ENCODE peak calls at places on chromosomes 1 and 21, in six cellular contexts. D is gastrocnemius medialis; Y is breast epithelium; L is CD4-positive, alpha-beta memory T cell; Q is stomach; J is trophoblast cell. U is an unnamed sample. For H3K9me3, the result is how much of the 10 kb centered on the place peaks cover.

GRCh38 chr1:152758636-152759035 is 811 bp downstream of the KPRP start:
- DNase-seq in Y (no peak), J (no peak), Q (no peak), D (no peak), L (no peak), U (no peak)

GRCh38 chr1:165629848-165630628 is 996 bp upstream of the MGST3 start:
- DNase-seq in Y (no peak), Q (no peak), L (no peak), J (no peak), D (peak), U (no peak)

GRCh38 chr1:66633128-66633527 is 99.2 kb downstream of the SGIP1 start:
- DNase-seq in Y (no peak), Q (no peak), J (no peak), D (no peak), L (no peak), U (no peak)

GRCh38 chr1:31436596-31437432 is 23.8 kb downstream of the SERINC2 start:
- DNase-seq in Q (no peak), D (no peak), Y (no peak), L (no peak), J (no peak), U (no peak)

GRCh38 chr1:20496241-20496661 is 10.2 kb upstream of the CAMK2N1 start:
- DNase-seq in Q (no peak), D (no peak), Y (no peak), L (no peak), J (peak), U (no peak)

GRCh38 chr1:32249831-32250525 is 1.1 kb upstream of the LCK start:
- DNase-seq in Q (peak), D (no peak), L (peak), Y (no peak), J (no peak), U (no peak)

GRCh38 chr1:18575620-18576019 is 55.0 kb upstream of the PAX7 start:
- DNase-seq in Y (no peak), L (peak), Q (peak), D (no peak), J (peak), U (no peak)

GRCh38 chr1:198234511-198235251 is 77.9 kb downstream of the NEK7 start:
- DNase-seq in J (no peak), L (no peak), Q (no peak), D (no peak), Y (no peak), U (no peak)

GRCh38 chr1:160366731-160367515 is at the start of gene NHLH1:
- DNase-seq in D (no peak), L (no peak), Y (no peak), J (no peak), Q (no peak), U (no peak)

GRCh38 chr21:37829447-37829846 is 86.8 kb downstream of the KCNJ6 start:
- DNase-seq in Y (no peak), L (no peak), J (peak), D (no peak), Q (peak), U (no peak)

GRCh38 chr1:116711061-116711582 is 43.1 kb upstream of the CD2 start:
- DNase-seq in J (no peak), L (no peak), Y (no peak), Q (no peak), D (no peak), U (no peak)

GRCh38 chr1:181592261-181592859 is 109.0 kb downstream of the CACNA1E start:
- DNase-seq in Y (no peak), D (no peak), Q (no peak), J (no peak), L (no peak), U (no peak)

GRCh38 chr1:185670187-185670627 is 64.0 kb upstream of the HMCN1 start:
- DNase-seq in Y (no peak), L (peak), D (no peak), Q (peak), J (peak), U (no peak)

GRCh38 chr1:82934069-82934468 is 1064.9 kb downstream of the TTLL7 start:
- DNase-seq in Q (no peak), J (no peak), Y (no peak), L (no peak), D (no peak), U (no peak)

GRCh38 chr1:121483961-121484424 is 299.2 kb downstream of the SRGAP2C start:
- DNase-seq in J (peak), L (no peak), Q (no peak), Y (no peak), D (no peak), U (no peak)

GRCh38 chr1:247270003-247270402 is 14.1 kb downstream of the VN1R5 start:
- DNase-seq in Y (no peak), L (no peak), Q (no peak), J (no peak), D (no peak), U (no peak)

GRCh38 chr1:18103788-18104421 is 3.7 kb upstream of the IGSF21 start:
- DNase-seq in L (no peak), J (no peak), D (no peak), Q (no peak), Y (no peak), U (no peak)

GRCh38 chr1:77347646-77348045 is 65.8 kb downstream of the AK5 start:
- DNase-seq in J (peak), D (no peak), Q (no peak), Y (no peak), L (no peak), U (no peak)

GRCh38 chr1:5750186-5751170 is 241.7 kb downstream of the NPHP4 start:
- DNase-seq in D (no peak), Y (peak), L (no peak), J (no peak), Q (no peak), U (no peak)

GRCh38 chr21:31733521-31734149 is 1.7 kb upstream of the SCAF4 start:
- DNase-seq in J (no peak), Q (no peak), D (no peak), Y (no peak), L (no peak), U (no peak)

GRCh38 chr1:100358210-100358609 is 5.9 kb downstream of the CDC14A start:
- DNase-seq in Q (no peak), Y (no peak), J (no peak), D (no peak), L (no peak), U (no peak)

DNA sequence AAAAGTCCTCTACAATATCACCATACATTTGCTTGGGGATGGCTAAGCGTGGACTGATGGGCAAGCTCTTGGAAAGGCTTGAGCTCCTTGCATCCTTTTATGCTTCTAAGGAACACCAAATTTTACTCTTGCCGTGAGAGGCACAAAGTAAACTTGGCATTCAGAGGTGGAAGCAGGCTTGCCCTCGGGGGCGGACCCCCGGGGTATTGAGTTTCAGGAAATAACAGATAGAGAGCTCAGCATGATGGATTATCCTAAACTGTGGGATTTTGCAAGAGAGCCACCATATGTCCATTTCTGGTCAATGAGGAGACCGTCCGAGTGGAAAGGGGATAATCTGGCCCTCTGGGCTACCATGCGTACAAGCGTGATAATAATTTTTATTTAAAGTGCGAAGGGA is 14.0 kb downstream of the IFI16 start:
- DNase-seq in J (no peak), D (no peak), Y (no peak), Q (no peak), L (no peak), U (no peak)
- H3K9me3 ChIP-seq in J (under half), D (under half), Y (under half), Q (under half), L (under half), U (under half)

DNA sequence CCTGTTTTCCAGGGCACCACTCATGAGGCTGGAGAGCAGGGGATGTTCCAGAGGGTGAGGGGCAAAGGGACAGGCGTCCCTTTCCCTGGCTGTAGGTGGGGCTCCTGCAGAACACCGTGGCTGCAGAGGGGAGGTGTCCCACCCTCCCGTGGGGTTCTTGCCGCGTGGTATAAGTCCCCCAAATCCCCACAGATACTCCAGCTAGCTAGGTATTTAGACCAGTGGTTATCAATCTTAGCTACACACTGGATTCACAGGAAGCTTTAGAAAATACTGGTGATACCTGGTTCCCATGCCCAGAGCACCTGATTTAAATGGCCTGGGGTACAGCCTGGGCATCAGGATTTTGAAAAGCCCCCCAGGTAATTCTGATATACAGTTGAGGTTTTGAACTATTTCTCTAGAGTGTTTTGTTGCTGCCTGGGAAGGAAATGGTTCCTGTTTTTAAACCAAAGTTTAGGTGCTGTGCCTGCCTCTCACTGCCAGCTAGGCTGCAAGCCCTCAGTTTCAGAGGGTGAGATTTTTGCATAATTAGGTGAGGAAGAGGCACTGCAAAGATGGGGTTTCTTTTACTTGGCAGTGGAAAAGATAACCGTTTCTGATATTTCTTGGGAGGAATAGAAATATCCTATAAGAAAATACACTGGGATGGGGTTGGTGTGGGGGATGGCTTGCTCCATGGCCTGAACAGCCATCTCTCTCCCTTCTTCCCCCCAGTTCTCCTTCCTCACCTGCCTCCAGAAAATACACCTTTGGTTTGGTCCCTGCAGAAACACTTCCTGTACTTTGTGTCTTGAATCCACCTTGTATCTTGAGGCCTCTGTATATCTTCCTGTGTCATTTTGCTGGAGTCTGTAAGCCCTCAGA is 51.7 kb downstream of the RASSF5 start:
- DNase-seq in J (no peak), Q (no peak), L (no peak), Y (no peak), D (no peak), U (no peak)
- H3K27ac ChIP-seq in J (no peak), Q (peak), L (peak), Y (peak), D (no peak), U (peak)

DNA sequence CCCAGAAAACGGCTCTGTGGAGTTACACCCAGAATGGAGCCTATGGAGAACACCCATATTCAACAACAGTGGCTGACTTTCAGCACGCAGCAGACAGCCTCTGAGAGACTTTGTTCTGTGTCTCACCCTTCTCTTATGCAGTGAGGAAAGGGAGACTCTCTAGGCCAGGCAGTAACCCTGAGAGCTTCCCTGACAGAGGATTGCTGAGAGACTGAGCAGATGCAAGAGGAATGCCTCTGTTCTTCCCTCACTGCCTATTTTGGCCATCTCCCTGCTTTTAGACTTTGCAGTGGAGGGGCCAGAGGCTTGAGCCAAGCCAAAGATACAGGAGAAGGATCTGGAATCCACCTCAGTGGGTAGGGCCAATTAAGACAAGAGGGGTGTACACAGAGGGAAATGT is 41.8 kb upstream of the SLC16A1 start:
- DNase-seq in Y (no peak), J (no peak), L (no peak), Q (no peak), D (no peak), U (no peak)
- H3K9me3 ChIP-seq in Y (under half), J (under half), L (under half), Q (under half), D (under half), U (under half)

DNA sequence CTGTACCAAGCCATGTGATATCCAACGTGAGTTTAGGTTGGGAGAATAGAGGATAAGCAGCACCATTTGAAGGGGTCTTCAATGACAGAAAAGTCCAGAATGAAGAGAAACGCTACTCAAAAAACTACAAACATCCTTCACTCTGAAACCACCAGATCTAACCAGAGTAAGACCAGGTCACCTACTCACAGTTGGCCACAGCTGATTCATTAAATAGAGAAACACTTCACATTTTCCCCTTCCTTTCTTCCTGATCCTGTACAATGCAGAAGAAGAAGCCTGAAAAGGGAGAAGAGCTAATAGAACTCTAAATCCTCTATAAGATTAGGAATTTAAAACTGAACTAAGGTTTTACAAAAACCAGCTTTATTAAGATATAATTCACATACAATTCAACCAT is 19.4 kb upstream of the SETDB1 start:
- DNase-seq in Q (no peak), J (no peak), D (no peak), L (no peak), Y (no peak), U (no peak)
- H3K27ac ChIP-seq in Q (no peak), J (no peak), D (no peak), L (no peak), Y (no peak), U (no peak)

GRCh38 chr1:203096566-203096965 is 10.8 kb upstream of the MYOG start:
- DNase-seq in L (no peak), Y (no peak), Q (peak), D (no peak), J (no peak), U (no peak)

GRCh38 chr1:203095061-203095690 is 9.4 kb upstream of the MYOG start:
- DNase-seq in D (no peak), L (no peak), Y (no peak), Q (no peak), J (no peak), U (no peak)

GRCh38 chr1:203099121-203099520 is 13.3 kb upstream of the MYOG start:
- DNase-seq in Y (no peak), Q (peak), J (peak), D (no peak), L (no peak), U (no peak)

GRCh38 chr1:203099760-203100159 is 13.9 kb upstream of the MYOG start:
- DNase-seq in J (peak), Y (no peak), Q (peak), L (no peak), D (no peak), U (no peak)

GRCh38 chr1:203097001-203097400 is 11.2 kb upstream of the MYOG start:
- DNase-seq in Q (no peak), L (no peak), J (no peak), Y (no peak), D (no peak), U (no peak)
- H3K9me3 ChIP-seq in Q (under half), L (under half), J (under half), Y (under half), D (under half), U (under half)

DNA sequence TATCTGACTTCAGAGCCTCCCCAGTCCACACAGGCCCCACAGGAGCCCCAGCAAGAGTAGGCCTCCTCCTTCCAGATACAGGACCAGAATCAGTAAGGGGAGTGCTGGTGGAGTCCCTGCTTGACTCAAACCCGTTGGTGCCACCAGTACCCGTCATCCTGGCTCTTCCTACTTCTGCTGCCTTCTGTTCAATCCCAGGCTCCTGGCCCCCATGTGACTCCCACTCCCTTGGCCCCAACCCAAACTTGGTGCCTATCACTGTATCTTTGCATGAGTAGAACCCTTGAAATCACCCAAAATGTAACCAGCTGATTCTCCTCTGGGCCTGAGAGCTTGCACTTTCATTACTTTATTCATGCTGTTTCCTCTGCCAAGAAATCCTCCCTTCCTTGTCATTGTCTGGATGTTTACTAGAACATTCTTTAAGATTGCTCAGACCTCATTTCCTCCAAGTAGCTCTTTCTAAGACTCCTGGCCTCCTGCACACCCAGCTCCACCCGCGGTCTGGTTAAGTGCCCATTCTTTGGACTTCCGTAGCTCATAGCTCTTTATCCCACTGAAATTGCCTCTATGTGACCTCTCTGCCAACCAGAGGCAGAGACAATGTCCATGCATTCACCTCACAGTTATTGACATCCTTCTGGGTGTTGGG is 15.7 kb downstream of the PTAFR start:
- DNase-seq in D (no peak), Q (no peak), Y (no peak), J (no peak), L (no peak), U (no peak)
- H3K27ac ChIP-seq in D (no peak), Q (peak), Y (peak), J (no peak), L (no peak), U (no peak)

DNA sequence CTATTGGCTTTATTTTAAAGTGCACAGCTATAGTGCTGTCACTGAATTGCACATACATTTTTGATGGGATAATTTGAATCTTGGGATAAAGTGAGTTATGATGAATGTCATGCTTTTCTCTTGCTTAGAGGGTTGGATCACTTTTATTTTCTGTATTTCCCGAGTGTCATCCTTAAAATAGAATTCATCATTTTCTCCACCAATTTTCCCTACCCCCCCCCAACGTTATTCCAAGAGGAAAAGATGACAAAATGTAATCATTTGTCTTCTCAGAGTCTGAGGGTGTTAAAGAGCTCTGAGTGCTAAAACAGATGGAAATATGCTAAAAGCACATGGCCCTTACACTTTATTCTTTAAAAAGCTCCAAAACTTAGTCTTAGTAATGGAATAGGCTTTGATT is 81.3 kb downstream of the CHRM3 start:
- DNase-seq in J (no peak), Q (no peak), L (no peak), D (no peak), Y (no peak), U (no peak)
- H3K9me3 ChIP-seq in J (under half), Q (under half), L (under half), D (under half), Y (under half), U (under half)

DNA sequence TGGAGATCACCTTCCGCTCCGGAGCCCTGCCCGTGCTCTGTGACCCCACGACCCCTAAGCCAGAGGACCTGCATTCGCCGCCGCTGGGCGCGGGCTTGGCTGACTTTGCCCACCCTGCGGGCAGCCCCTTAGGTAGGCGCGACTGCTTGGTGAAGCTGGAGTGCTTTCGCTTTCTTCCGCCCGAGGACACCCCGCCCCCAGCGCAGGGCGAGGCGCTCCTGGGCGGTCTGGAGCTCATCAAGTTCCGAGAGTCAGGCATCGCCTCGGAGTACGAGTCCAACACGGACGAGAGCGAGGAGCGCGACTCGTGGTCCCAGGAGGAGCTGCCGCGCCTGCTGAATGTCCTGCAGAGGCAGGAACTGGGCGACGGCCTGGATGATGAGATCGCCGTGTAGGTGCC is 9.6 kb downstream of the SPATA46 start:
- DNase-seq in Y (no peak), J (peak), D (no peak), L (no peak), Q (no peak), U (no peak)
- H3K27ac ChIP-seq in Y (no peak), J (no peak), D (no peak), L (no peak), Q (no peak), U (no peak)

U was measured in thoracic aorta.